ENCODE peak calls at places on chromosomes 13 and 19, in five cellular contexts. J is IMR-90, O is Peyer's patch, N is uterus, R is GM23248. I is an unnamed sample.

GRCh38 chr19:30547192-30547591 is 175.0 kb downstream of the ZNF536 start:
- DNase-seq in J (no peak), O (no peak), N (no peak), R (no peak), I (no peak)

GRCh38 chr19:14015454-14016035 is 9.4 kb upstream of the RFX1 start:
- DNase-seq in J (no peak), O (no peak), N (no peak), R (no peak), I (no peak)

GRCh38 chr13:35954207-35954560 is 177.0 kb downstream of the DCLK1 start:
- DNase-seq in J (no peak), O (no peak), N (no peak), R (no peak), I (no peak)

GRCh38 chr13:48220592-48221300 is 12.3 kb upstream of the ITM2B start:
- DNase-seq in J (no peak), O (no peak), N (no peak), R (no peak), I (no peak)

GRCh38 chr19:43470288-43470687 is 4.9 kb upstream of the LYPD3 start:
- DNase-seq in J (peak; percentile 93), O (no peak), N (no peak), R (peak; percentile 70), I (peak; percentile 49)

GRCh38 chr19:21786931-21787330 is 19.6 kb upstream of the ZNF100 start:
- DNase-seq in J (no peak), O (no peak), N (no peak), R (no peak), I (no peak)

GRCh38 chr19:23075031-23075733 is 41.6 kb upstream of the ZNF730 start:
- DNase-seq in J (peak; percentile 72), O (peak; percentile 47), N (peak; percentile 61), R (peak; percentile 46), I (no peak)

GRCh38 chr13:70311175-70311574 is 202.9 kb upstream of the KLHL1 start:
- DNase-seq in J (no peak), O (no peak), N (no peak), R (no peak), I (no peak)

GRCh38 chr19:58558066-58558622 is at the start of gene UBE2M:
- DNase-seq in J (no peak), O (peak; percentile 80), N (peak; percentile 70), R (peak; percentile 77), I (peak; percentile 52)

GRCh38 chr13:64471916-64472315 is 2758.2 kb downstream of the PCDH9 start:
- DNase-seq in J (peak; percentile 60), O (no peak), N (no peak), R (peak; percentile 54), I (no peak)

GRCh38 chr19:40449506-40449905 is 5.4 kb upstream of the SERTAD3 start:
- DNase-seq in J (no peak), O (no peak), N (no peak), R (no peak), I (no peak)

GRCh38 chr19:40452016-40452415 is 7.9 kb upstream of the SERTAD3 start:
- DNase-seq in J (no peak), O (no peak), N (no peak), R (no peak), I (no peak)

GRCh38 chr19:40450664-40451063 is 6.5 kb upstream of the SERTAD3 start:
- DNase-seq in J (no peak), O (no peak), N (no peak), R (no peak), I (no peak)

GRCh38 chr19:40457048-40457447 is 8.5 kb downstream of the BLVRB start:
- DNase-seq in J (no peak), O (no peak), N (no peak), R (no peak), I (no peak)

DNA sequence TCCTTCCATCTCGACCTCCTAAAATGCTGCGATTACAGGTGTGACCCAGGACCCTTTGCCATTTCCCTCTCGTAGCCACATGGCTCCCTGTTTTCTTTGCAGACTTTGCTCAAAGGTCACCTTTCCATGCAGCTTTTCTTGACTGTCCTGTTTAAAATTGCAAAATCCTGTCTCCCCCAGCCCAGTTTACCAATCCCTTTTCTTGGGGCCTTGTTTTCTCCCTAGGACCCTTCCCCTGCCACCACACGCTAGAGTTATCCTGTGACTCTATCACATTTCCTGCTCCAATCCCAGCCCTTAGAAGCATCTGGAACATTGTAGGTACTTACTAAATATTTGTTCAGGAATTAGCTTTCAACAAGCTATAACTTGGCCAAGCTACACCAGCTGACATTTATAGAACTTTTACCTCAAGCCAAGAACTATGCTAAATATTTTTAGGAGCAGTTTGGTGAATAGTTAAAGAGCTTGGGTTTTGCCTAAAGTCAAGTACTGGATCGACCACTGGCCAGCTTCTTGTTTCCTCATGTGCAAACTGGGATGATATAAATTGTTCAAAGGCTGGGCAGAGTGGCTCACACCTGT is 9.1 kb upstream of the SERTAD3 start:
- DNase-seq in J (no peak), O (no peak), N (no peak), R (no peak), I (no peak)
- H3K4me1 ChIP-seq in J (no peaks in the 10 kb centered on the region), O (no peaks in the 10 kb centered on the region), N (no peaks in the 10 kb centered on the region), R (no peaks in the 10 kb centered on the region), I (no peaks in the 10 kb centered on the region)

GRCh38 chr19:1427221-1427620 is 11.0 kb upstream of the RPS15 start:
- DNase-seq in J (no peak), O (no peak), N (no peak), R (no peak), I (no peak)

GRCh38 chr19:1430201-1430621 is 8.0 kb upstream of the RPS15 start:
- DNase-seq in J (no peak), O (no peak), N (no peak), R (no peak), I (no peak)

GRCh38 chr19:1431759-1432506 is 6.3 kb upstream of the RPS15 start:
- DNase-seq in J (no peak), O (no peak), N (no peak), R (no peak), I (no peak)

GRCh38 chr19:1428738-1429391 is 9.3 kb upstream of the RPS15 start:
- DNase-seq in J (no peak), O (no peak), N (no peak), R (no peak), I (no peak)

GRCh38 chr19:1429750-1430149 is 8.4 kb upstream of the RPS15 start:
- DNase-seq in J (no peak), O (peak; percentile 65), N (no peak), R (no peak), I (no peak)
- H3K4me1 ChIP-seq in J (no peaks in the 10 kb centered on the region), O (no peaks in the 10 kb centered on the region), N (no peaks in the 10 kb centered on the region), R (no peaks in the 10 kb centered on the region), I (no peaks in the 10 kb centered on the region)

GRCh38 chr19:8396563-8397203 is 6.5 kb downstream of the RAB11B start:
- DNase-seq in J (peak; percentile 39), O (peak; percentile 84), N (peak; percentile 72), R (peak; percentile 77), I (peak; percentile 64)
- H3K4me1 ChIP-seq in J (peaks cover 11% of the 10 kb centered on the region), O (peaks cover 52% of the 10 kb centered on the region), N (peaks cover 23% of the 10 kb centered on the region), R (peaks cover 25% of the 10 kb centered on the region), I (peaks cover 3% of the 10 kb centered on the region)

GRCh38 chr19:41297628-41298326 is 12.2 kb upstream of the CCDC97 start:
- DNase-seq in J (no peak), O (peak; percentile 91), N (no peak), R (peak; percentile 23), I (no peak)

GRCh38 chr19:41298327-41298964 is 11.5 kb upstream of the CCDC97 start:
- DNase-seq in J (peak; percentile 82), O (peak; percentile 87), N (peak; percentile 46), R (peak; percentile 94), I (peak; percentile 73)

GRCh38 chr19:41299755-41300089 is 10.2 kb upstream of the CCDC97 start:
- DNase-seq in J (peak; percentile 92), O (peak; percentile 77), N (peak; percentile 37), R (peak; percentile 86), I (no peak)

GRCh38 chr19:41296323-41296935 is 13.5 kb upstream of the CCDC97 start:
- DNase-seq in J (no peak), O (no peak), N (no peak), R (no peak), I (no peak)

DNA sequence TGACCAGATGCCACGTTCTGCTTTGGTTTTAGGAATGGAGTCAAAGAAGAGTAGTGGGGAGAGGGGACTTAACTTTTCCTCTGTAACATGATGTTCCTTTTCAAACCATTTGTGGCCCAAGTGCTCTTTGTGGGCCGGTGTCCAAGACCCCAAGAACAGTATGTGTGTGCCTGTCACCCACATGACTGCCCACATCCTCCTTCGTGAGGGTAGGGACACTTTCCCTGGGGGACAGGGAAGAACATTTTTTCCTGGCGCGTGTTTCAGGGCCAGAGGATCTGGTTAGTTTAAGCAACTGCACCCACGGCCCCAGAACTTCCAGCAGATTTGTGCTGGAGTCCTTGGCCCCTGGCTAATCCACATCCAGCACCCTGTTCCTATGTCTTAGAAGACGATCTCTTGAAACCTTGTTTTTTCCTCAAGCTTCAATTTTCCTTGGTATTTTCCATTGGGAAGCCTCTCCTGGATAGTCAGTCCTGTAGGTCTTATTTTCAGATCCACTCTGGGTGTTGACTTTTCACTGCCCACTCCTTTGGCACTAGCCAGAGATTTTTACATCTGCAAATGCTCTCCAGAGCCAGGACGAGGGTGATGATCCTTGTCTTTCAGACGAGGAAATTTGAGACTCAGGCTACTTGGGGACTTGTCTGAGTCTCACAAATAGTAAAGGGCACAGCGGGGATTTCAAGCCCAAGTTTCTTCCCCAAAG is 10.8 kb upstream of the CCDC97 start:
- DNase-seq in J (no peak), O (peak; percentile 78), N (no peak), R (peak; percentile 62), I (no peak)
- H3K4me1 ChIP-seq in J (peaks cover 24% of the 10 kb centered on the region), O (peaks cover 50% of the 10 kb centered on the region), N (peaks cover 22% of the 10 kb centered on the region), R (peaks cover 26% of the 10 kb centered on the region), I (peaks cover 85% of the 10 kb centered on the region)

GRCh38 chr13:90826688-90827087 is 520.8 kb upstream of the MIR17HG start:
- DNase-seq in J (no peak), O (no peak), N (no peak), R (no peak), I (no peak)

DNA sequence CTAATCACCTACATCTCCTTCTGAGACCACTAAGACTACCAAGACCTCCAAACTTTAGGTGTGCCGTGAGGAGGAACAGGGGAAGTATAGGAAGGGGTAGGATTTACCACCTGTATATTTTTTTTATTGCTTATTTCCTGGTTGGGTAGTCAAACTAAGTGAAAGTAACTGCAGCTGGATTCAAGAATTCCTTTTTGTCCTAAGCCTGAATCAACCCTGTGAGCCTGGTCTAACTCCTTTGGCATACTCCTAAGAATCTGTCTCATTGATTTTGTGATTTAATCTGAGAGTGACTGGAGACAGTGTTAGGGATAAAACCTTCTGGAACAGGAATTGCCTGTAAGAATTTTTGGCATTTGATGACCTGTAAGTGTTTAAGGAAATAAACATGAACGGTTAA is 523.5 kb upstream of the MIR17HG start:
- DNase-seq in J (no peak), O (no peak), N (no peak), R (peak; percentile 3), I (no peak)
- H3K4me1 ChIP-seq in J (no peaks in the 10 kb centered on the region), O (no peaks in the 10 kb centered on the region), N (no peaks in the 10 kb centered on the region), R (peaks cover 9% of the 10 kb centered on the region), I (no peaks in the 10 kb centered on the region)

DNA sequence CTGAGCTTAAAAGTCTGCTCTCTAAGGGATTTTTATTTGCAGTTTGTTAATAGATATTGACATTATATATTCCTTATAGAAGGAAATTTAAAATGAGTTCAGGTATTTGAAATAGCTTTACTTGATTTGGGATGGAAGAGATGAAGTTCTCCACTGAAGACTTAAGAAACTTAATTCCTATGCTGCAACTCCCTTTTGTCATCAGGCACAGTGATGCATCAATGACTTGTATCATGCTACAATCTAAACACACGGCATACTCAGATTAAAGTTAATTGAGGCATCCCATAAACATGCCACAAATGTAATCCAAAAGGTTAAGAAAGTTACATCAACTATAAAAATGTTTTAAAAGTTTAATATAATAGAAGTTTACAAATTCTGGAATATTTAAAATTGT is 109.0 kb downstream of the STARD13 start:
- DNase-seq in J (peak; percentile 74), O (no peak), N (no peak), R (peak; percentile 33), I (no peak)
- H3K4me1 ChIP-seq in J (peaks cover 23% of the 10 kb centered on the region), O (no peaks in the 10 kb centered on the region), N (no peaks in the 10 kb centered on the region), R (peaks cover 22% of the 10 kb centered on the region), I (no peaks in the 10 kb centered on the region)

GRCh38 chr19:19434483-19435045 is 29.1 kb downstream of the GATAD2A start:
- DNase-seq in J (peak; percentile 39), O (no peak), N (peak; percentile 64), R (peak; percentile 88), I (no peak)
- H3K4me1 ChIP-seq in J (peaks cover 3% of the 10 kb centered on the region), O (no peaks in the 10 kb centered on the region), N (no peaks in the 10 kb centered on the region), R (peaks cover 15% of the 10 kb centered on the region), I (peaks cover 4% of the 10 kb centered on the region)

I was measured in effector memory CD4-positive, alpha-beta T cell.